ENCODE peak calls at places on chromosomes 3 and 15, in seven cellular contexts. M is GM12865, C is kidney, I is GM20000, N is vagina, F is heart right ventricle, Y is BE2C. U is an unnamed sample.

GRCh38 chr15:81642451-81642990 is 268.5 kb upstream of the TMC3 start:
- DNase-seq in M (no peak), C (no peak), I (no peak), N (no peak), F (no peak), Y (no peak), U (no peak)

GRCh38 chr3:8869613-8870012 is 93.7 kb downstream of the RAD18 start:
- DNase-seq in M (no peak), C (no peak), I (no peak), N (no peak), F (no peak), Y (no peak), U (no peak)

GRCh38 chr3:127218457-127218922 is 25.6 kb downstream of the PRR23E start:
- DNase-seq in M (no peak), C (no peak), I (no peak), N (peak; percentile 64), F (no peak), Y (no peak), U (no peak)

GRCh38 chr3:81302045-81302444 is 459.4 kb downstream of the GBE1 start:
- DNase-seq in M (peak; percentile 48), C (no peak), I (peak; percentile 48), N (no peak), F (no peak), Y (peak; percentile 82), U (peak; percentile 57)

GRCh38 chr15:96341465-96342142 is 11.1 kb downstream of the NR2F2 start:
- DNase-seq in M (no peak), C (peak; percentile 71), I (no peak), N (peak; percentile 77), F (no peak), Y (no peak), U (no peak)

GRCh38 chr15:38539008-38539343 is 25.6 kb downstream of the RASGRP1 start:
- DNase-seq in M (no peak), C (no peak), I (no peak), N (no peak), F (no peak), Y (no peak), U (no peak)

GRCh38 chr3:177618873-177619771 is 421.8 kb upstream of the TBL1XR1 start:
- DNase-seq in M (no peak), C (no peak), I (no peak), N (no peak), F (no peak), Y (no peak), U (no peak)

GRCh38 chr3:125163739-125164601 is 48.6 kb downstream of the SLC12A8 start:
- DNase-seq in M (peak; percentile 53), C (no peak), I (no peak), N (no peak), F (no peak), Y (no peak), U (peak; percentile 38)

GRCh38 chr3:127035672-127036071 is 52.8 kb downstream of the PLXNA1 start:
- DNase-seq in M (no peak), C (peak; percentile 96), I (no peak), N (no peak), F (peak; percentile 62), Y (peak; percentile 38), U (no peak)

GRCh38 chr3:185402561-185402960 is 39.6 kb downstream of the MAP3K13 start:
- DNase-seq in M (no peak), C (no peak), I (no peak), N (no peak), F (no peak), Y (peak; percentile 62), U (no peak)

GRCh38 chr15:52101542-52102340 is 10.8 kb downstream of the BCL2L10 start:
- DNase-seq in M (peak; percentile 89), C (no peak), I (peak; percentile 57), N (no peak), F (no peak), Y (no peak), U (peak; percentile 65)

GRCh38 chr3:192833177-192833890 is 84.3 kb downstream of the MB21D2 start:
- DNase-seq in M (no peak), C (no peak), I (no peak), N (no peak), F (no peak), Y (no peak), U (no peak)

GRCh38 chr3:25350741-25351140 is 77.3 kb upstream of the RARB start:
- DNase-seq in M (no peak), C (no peak), I (no peak), N (no peak), F (no peak), Y (no peak), U (no peak)

DNA sequence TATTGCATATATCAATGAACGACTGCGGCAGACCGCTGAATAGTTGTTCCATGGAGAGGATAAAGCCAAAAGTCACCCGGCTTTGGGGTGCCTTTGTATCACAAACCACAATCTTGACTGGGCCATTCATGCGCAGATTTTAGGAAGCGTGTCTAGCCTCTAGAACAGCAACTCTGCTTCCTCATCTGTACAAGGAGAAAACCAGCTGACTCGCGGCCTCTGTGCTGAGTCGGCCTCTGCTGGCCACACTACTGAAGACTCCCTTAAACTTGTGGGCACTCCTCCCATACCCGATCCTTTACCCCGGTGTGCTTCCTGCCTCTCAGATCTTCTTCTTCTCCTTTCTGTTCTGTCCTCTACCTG is 872 bp downstream of the DLEC1 start:
- DNase-seq in M (peak; percentile 49), C (no peak), I (peak; percentile 64), N (no peak), F (peak; percentile 54), Y (no peak), U (peak; percentile 56)
- TF ChIP-seq CTCF in M (peak; percentile 15), C (peak; percentile 19), I (peak; percentile 38), N (no peak), F (no peak), Y (no peak), U (peak; percentile 45)

DNA sequence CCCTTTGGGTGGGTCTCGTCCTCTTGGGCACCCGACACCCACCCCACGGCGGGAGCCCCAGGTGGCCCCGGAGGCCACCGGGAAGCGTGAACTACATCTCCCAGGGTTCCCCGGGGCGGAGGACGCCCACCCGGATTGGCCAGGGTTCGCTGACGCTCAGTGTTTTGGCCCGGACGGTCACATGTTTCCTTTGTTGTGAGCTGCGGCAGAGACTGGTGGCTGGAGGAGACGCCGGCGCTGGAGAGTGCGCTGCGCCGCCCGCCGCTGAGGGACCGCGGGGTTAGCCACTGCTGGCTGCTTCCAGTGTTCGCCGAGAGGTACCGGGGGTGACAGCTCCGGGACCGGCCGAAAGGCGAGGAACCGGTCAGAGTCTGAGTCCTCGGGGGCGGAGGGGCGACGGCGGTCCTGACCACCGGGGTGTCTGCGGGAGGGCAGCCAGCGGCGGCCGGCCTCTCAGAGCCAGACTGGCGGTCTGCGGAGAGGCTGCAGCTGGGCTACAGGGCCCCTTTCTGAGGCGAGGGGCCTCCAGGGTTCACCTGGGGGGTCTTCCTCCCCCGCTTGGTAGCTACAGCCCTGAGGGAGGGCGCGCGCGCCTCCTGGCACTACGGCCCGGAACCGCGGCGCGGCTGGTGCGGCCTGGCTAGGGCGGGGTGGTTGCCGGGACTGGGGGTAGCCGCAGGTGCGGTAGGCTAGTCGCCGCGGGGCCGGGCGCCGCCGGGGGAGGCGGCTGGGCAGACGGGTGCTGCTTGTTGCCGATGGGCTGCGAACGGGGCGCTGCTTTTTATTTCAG is at the start of gene KLHL24:
- DNase-seq in M (peak; percentile 93), C (peak; percentile 98), I (peak; percentile 91), N (no peak), F (peak; percentile 92), Y (peak; percentile 95), U (peak; percentile 93)
- TF ChIP-seq CTCF in M (no peak), C (no peak), I (no peak), N (no peak), F (no peak), Y (no peak), U (no peak)

DNA sequence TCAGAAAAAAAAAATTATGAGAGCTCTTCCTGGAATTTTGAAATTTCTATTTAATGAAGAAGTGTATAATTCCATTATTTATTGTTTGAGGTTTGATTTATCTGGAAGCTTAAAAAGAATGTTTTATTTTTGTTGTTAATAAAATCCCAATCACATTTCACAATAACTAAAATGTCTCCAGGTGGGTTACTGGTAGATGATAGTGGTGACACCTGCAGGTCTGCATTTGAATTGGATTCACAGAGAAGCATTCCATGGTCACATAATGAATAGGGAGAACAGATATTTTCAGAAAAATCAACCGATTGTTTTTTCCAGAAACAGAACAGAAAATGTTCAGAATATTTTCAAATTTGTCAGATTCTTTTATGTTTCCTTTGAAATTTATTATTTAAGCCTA is 48.3 kb downstream of the ASB7 start:
- DNase-seq in M (no peak), C (no peak), I (no peak), N (no peak), F (no peak), Y (no peak), U (no peak)
- TF ChIP-seq CTCF in M (no peak), C (no peak), I (no peak), N (no peak), F (no peak), Y (peak; percentile 38), U (peak; percentile 17)

DNA sequence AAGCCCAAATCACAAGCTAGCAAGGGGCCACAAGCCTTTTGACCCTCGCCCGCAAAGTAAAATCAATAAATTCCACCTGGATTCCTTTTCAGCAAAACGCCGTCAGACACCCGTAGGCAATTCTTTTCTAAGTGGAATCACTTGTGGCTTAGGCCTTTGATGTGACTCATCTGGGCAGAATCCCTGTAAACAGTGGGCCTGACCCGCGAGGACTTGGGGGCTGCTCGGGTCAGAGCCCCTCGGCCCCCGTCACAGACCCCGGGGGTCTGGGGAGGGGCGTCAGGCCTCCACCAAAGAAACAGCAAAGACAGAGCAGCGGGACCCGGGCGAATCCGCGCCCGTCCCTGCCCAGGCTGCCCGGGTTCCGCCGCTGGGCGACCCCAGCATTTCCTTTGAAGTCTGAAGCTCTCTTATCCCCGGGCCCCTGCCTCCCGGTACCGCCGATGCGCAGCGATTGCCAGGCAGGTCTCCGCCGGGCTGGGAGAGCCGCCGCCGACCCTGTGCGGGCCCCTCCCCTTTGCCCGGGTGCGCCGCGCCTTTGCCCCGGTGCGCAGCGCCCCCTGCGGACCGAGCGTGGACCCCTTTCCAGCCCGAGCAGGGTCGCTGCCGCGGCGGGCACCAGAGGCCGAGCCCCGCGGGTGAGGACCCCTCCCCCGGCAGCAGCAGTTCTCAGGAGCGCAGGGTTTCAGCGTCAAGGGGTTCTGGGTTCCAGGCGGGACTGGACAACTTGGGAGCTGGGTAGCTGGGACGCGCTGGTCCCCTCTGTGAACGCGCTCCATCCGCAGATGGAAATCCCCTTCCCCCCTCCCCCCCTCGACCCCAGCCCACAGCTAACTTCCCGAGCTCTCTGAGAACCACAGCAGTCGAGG is 178.3 kb downstream of the UACA start:
- DNase-seq in M (no peak), C (no peak), I (peak; percentile 55), N (no peak), F (no peak), Y (peak; percentile 68), U (no peak)
- TF ChIP-seq CTCF in M (no peak), C (peak; percentile 22), I (no peak), N (peak; percentile 30), F (no peak), Y (peak; percentile 43), U (no peak)

DNA sequence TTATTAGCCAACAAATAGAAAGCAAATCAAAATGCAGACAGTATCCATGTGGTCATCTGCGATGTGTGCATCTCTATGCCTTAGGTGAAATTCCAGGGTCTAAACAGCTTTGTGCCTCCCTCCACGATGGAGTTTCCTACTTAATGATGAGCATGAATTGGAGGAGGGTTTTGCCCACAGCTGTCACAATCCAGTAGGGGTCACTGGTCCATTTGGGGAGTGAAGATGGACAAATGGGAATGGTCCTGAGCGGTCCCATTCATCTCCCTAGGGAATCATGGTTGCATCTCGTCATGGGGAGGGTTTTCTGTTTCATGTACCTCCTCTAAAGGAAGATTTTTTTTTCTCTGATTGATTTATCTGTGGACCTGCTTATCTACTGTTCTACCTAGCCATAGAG is 358.0 kb downstream of the PTPRG start:
- DNase-seq in M (no peak), C (no peak), I (no peak), N (no peak), F (no peak), Y (peak; percentile 16), U (no peak)
- TF ChIP-seq CTCF in M (no peak), C (no peak), I (no peak), N (no peak), F (no peak), Y (peak; percentile 42), U (no peak)

GRCh38 chr15:26032162-26032846 is 169.2 kb upstream of the ATP10A start:
- DNase-seq in M (no peak), C (no peak), I (no peak), N (no peak), F (no peak), Y (no peak), U (no peak)
- TF ChIP-seq CTCF in M (no peak), C (no peak), I (no peak), N (no peak), F (no peak), Y (no peak), U (no peak)

U was measured in GM10248.